ENCODE peak calls at places on chromosomes 1 and 21, in eight cellular contexts. N is heart right ventricle; R is body of pancreas; F is stomach; C is H9; Z is naive thymus-derived CD4-positive, alpha-beta T cell; E is IMR-90; K is left lung. A is an unnamed sample. For H3K27me3, the result is how much of the 10 kb centered on the place peaks cover.

GRCh38 chr1:235027076-235027861 is 101.4 kb downstream of the TOMM20 start:
- DNase-seq in N (no peak), R (no peak), F (peak), C (no peak), Z (no peak), E (no peak), K (no peak), A (no peak)

GRCh38 chr21:39153842-39154241 is 29.4 kb downstream of the PSMG1 start:
- DNase-seq in N (no peak), R (no peak), F (no peak), C (no peak), Z (no peak), E (no peak), K (no peak), A (no peak)

GRCh38 chr1:226549937-226550670 is 1.5 kb downstream of the STUM start:
- DNase-seq in N (peak), R (peak), F (peak), C (peak), Z (peak), E (no peak), K (no peak), A (peak)

GRCh38 chr21:38333290-38334272 is 76.8 kb downstream of the KCNJ15 start:
- DNase-seq in N (peak), R (no peak), F (no peak), C (no peak), Z (no peak), E (no peak), K (no peak), A (no peak)

GRCh38 chr1:234114648-234115307 is 210.3 kb downstream of the SLC35F3 start:
- DNase-seq in N (no peak), R (peak), F (no peak), C (no peak), Z (peak), E (peak), K (no peak), A (no peak)

GRCh38 chr1:239912471-239912870 is 179.2 kb upstream of the FMN2 start:
- DNase-seq in N (no peak), R (no peak), F (no peak), C (no peak), Z (no peak), E (peak), K (no peak), A (no peak)

GRCh38 chr1:183956559-183957188 is 80.9 kb downstream of the COLGALT2 start:
- DNase-seq in N (no peak), R (no peak), F (no peak), C (no peak), Z (peak), E (peak), K (no peak), A (no peak)

GRCh38 chr21:26595971-26596370 is 22.9 kb upstream of the CYYR1 start:
- DNase-seq in N (no peak), R (no peak), F (no peak), C (no peak), Z (no peak), E (no peak), K (no peak), A (no peak)

GRCh38 chr21:41640756-41641509 is 125.9 kb downstream of the RIPK4 start:
- DNase-seq in N (no peak), R (no peak), F (no peak), C (no peak), Z (no peak), E (peak), K (no peak), A (no peak)

GRCh38 chr1:8482844-8483436 is 165.0 kb downstream of the SLC45A1 start:
- DNase-seq in N (no peak), R (no peak), F (no peak), C (no peak), Z (no peak), E (peak), K (no peak), A (no peak)

GRCh38 chr1:206714331-206715058 is 29.8 kb downstream of the MAPKAPK2 start:
- DNase-seq in N (no peak), R (peak), F (no peak), C (no peak), Z (no peak), E (peak), K (no peak), A (peak)

GRCh38 chr21:44828362-44829056 is 10.6 kb upstream of the SUMO3 start:
- DNase-seq in N (no peak), R (no peak), F (no peak), C (no peak), Z (no peak), E (no peak), K (no peak), A (no peak)

GRCh38 chr1:100023482-100023881 is 53.7 kb downstream of the SLC35A3 start:
- DNase-seq in N (no peak), R (no peak), F (no peak), C (no peak), Z (no peak), E (no peak), K (no peak), A (no peak)

GRCh38 chr1:40763742-40764532 is 19.6 kb upstream of the KCNQ4 start:
- DNase-seq in N (no peak), R (no peak), F (no peak), C (no peak), Z (peak), E (no peak), K (no peak), A (no peak)

GRCh38 chr1:208010070-208010469 is 99.1 kb upstream of the CD34 start:
- DNase-seq in N (no peak), R (no peak), F (no peak), C (no peak), Z (no peak), E (no peak), K (no peak), A (no peak)

GRCh38 chr1:111417755-111418154 is 9.8 kb downstream of the OVGP1 start:
- DNase-seq in N (no peak), R (no peak), F (no peak), C (no peak), Z (no peak), E (peak), K (no peak), A (no peak)

GRCh38 chr1:3652538-3653285 is 396 bp downstream of the TP73 start:
- DNase-seq in N (no peak), R (no peak), F (no peak), C (peak), Z (peak), E (no peak), K (no peak), A (no peak)

GRCh38 chr1:108050134-108050533 is 85.2 kb upstream of the VAV3 start:
- DNase-seq in N (peak), R (no peak), F (no peak), C (no peak), Z (no peak), E (no peak), K (peak), A (peak)

GRCh38 chr1:152047607-152047953 is 10.8 kb upstream of the S100A11 start:
- DNase-seq in N (no peak), R (peak), F (peak), C (no peak), Z (no peak), E (peak), K (no peak), A (no peak)

GRCh38 chr1:246591958-246592357 is 25.7 kb downstream of the CNST start:
- DNase-seq in N (no peak), R (no peak), F (no peak), C (no peak), Z (no peak), E (no peak), K (no peak), A (no peak)

GRCh38 chr1:218374401-218374848 is 29.3 kb downstream of the TGFB2 start:
- DNase-seq in N (no peak), R (no peak), F (no peak), C (no peak), Z (no peak), E (peak), K (no peak), A (peak)

GRCh38 chr1:104132386-104132973 is 382.8 kb downstream of the AMY1C start:
- DNase-seq in N (no peak), R (no peak), F (no peak), C (peak), Z (no peak), E (peak), K (no peak), A (no peak)

GRCh38 chr1:1085171-1085841 is 11.2 kb upstream of the RNF223 start:
- DNase-seq in N (no peak), R (no peak), F (peak), C (no peak), Z (no peak), E (no peak), K (no peak), A (no peak)

DNA sequence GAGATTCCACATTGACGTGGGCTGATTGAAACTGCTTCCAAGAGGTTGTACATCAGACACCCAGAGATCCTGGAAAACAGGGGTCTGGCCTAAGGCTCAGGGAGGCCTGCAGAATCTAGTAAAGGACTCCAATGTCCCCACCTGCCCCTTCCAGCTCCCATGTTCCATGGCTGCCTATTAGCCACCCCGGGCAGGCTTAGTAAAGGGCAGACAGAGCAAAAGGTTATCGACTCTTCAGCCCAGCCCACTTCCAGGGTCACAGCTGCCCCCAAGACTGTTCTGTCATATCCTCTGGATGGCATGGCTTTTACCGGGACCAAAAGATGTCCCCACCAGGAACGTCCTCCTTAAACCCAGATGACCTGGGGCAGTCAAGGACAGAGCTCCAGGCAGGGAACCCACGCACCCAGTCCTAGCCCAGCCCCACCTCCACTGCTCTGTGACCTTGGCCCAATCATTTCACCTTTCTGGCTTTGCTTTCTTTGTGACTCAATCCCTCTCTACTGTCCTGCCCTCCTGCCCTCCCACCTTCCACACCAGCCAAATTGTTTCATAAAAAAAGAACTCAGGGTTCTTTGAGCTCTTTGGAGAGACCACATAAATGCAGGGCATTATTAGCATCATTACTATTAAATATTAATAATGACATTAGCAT is 4.8 kb upstream of the CNTN2 start:
- DNase-seq in N (no peak), R (no peak), F (no peak), C (no peak), Z (no peak), E (no peak), K (no peak), A (no peak)
- H3K27me3 ChIP-seq in N (under half), R (under half), F (under half), C (under half), Z (under half), E (under half), K (under half), A (under half)

GRCh38 chr1:33823830-33824229 is 40.0 kb upstream of the HMGB4 start:
- DNase-seq in N (no peak), R (no peak), F (no peak), C (no peak), Z (no peak), E (no peak), K (no peak), A (no peak)

GRCh38 chr1:33825506-33825905 is 38.4 kb upstream of the HMGB4 start:
- DNase-seq in N (no peak), R (no peak), F (no peak), C (no peak), Z (no peak), E (no peak), K (no peak), A (no peak)

GRCh38 chr1:33826311-33826710 is 37.6 kb upstream of the HMGB4 start:
- DNase-seq in N (no peak), R (no peak), F (no peak), C (no peak), Z (no peak), E (no peak), K (no peak), A (no peak)

GRCh38 chr1:33824321-33824720 is 39.6 kb upstream of the HMGB4 start:
- DNase-seq in N (no peak), R (no peak), F (no peak), C (no peak), Z (no peak), E (no peak), K (no peak), A (no peak)

GRCh38 chr1:33824971-33825370 is 38.9 kb upstream of the HMGB4 start:
- DNase-seq in N (no peak), R (no peak), F (no peak), C (no peak), Z (no peak), E (no peak), K (no peak), A (no peak)
- H3K27me3 ChIP-seq in N (under half), R (under half), F (under half), C (under half), Z (under half), E (under half), K (under half), A (under half)

GRCh38 chr1:175890958-175891357 is 147.6 kb upstream of the TNR start:
- DNase-seq in N (no peak), R (no peak), F (no peak), C (no peak), Z (no peak), E (no peak), K (no peak), A (no peak)
- H3K27me3 ChIP-seq in N (under half), R (under half), F (under half), C (under half), Z (under half), E (under half), K (under half), A (under half)

DNA sequence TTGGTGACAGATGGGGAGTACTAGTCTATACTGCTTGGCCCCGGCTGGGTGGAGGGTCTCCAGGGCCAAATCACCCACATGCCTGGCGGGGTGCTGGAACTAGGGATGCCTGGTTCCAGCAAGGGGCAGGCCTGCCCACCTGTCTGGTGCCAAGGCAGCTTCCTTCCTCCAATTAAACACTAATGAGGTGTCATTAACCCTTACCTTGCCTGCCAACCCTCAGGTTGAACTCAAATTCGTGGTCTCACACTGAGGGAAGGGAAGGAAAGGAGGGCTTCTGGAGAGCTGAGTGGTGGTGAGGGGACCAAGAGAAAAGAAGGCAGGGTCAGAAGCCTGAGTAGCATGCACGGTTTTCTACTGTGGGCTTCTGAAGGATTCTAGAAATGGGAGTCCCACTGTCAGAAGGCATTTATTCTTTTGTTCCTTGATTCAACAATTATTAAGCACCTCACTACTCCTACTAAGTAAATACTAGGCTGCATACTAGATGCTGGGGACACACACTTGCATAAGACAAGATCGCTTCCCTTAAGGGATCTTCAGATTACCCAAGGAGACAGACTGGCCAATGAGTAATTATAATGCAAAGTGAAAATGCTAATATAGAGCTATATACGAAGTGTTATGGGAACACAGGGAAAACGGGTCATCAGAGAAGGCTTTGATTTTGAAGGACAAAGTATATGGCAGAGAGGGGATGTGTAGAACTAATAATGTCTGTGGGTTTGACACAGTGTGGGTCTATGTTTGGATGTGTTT is 5.9 kb upstream of the EFNA3 start:
- DNase-seq in N (no peak), R (no peak), F (no peak), C (no peak), Z (no peak), E (no peak), K (no peak), A (no peak)
- H3K27me3 ChIP-seq in N (under half), R (under half), F (under half), C (under half), Z (under half), E (under half), K (under half), A (under half)

DNA sequence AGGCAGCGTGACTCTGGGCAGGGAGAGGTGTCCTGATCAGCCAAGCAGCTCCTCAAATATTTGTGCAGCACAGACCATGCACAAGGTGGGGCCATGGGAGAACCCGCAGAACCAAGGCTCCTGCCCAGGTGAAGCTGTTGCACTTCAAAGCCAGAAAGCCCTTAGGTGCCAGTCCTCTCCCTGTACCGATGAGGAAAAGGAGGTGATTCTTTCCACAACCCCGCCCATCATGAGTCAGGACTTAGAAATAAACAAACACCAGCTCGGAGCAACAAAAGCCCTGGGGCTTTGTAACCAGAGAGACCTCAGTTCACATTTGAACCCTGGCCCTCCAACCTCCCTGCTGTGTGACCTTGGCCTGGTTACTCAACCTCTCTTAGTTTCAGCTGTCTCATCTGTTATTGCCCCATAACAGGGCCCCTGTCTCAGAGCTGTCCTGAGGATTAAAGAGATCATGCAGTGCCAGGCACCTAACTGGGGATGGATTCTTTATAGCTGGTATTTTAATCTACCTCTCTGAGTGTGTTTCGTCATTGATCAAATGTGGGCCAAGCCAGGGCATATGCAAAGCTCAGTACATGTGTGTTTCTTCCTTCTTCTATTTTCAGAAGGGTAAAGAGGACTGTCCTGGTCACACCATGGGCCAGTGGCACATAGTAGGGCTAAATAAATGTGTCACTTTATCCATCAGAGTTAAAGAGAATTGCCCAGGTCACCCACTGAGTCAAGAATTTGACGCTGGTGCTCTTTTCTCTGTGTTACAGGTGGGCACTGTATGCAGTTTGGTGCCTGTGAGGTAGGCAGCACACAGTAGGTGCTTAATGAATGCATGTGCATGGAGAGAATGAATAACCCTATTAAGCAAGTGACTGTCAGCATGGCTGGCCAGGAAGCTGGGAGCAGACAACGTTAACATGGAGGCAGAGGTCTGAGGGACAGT is 1.4 kb downstream of the LDLRAD1 start:
- DNase-seq in N (no peak), R (peak), F (peak), C (no peak), Z (no peak), E (peak), K (peak), A (no peak)
- H3K27me3 ChIP-seq in N (under half), R (under half), F (under half), C (under half), Z (under half), E (half or more), K (under half), A (under half)

DNA sequence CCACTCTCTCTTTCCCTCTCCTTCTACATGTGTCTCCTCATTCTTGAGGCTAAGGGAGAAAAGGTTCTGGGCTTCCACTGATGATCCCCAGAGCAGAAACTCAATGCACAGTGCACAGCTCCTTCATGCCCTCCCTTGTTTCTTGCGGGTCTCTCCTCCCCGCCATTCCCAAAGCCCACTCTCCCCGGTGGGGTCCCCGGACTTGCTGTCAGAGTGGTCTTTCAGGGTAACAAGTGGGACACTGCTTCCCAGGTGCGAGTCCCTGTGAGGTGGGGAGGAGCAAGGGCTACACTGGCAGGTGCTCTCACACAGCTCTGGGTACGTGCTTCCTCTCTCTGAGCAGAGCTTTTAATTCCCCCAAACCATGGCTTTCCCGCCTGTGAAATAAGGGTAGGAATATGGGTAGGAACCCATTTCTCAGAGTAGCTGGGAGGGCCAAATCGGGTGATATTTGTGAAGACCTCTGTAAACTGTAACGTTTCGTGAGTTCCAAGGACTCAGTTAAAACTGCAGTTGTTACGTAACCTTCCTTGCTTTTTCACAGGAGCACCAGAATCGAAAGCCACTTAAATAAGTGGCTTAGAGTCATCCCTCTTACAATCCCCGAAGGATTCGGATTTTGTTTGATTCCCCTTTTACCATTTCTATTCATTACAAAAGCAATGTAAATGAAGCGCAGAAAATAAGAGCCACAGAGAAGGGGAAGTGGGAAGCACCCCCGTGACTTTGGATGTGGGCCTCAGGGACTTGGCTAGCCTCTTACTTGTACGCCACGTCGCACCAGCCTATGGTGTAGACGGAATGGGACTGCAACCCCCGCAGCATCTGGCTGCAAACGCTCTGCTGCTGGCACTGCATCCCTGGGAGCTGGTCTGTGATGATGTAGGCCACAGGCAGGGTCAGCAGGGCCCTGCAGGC is 6.2 kb downstream of the PGLYRP3 start:
- DNase-seq in N (no peak), R (no peak), F (no peak), C (no peak), Z (no peak), E (no peak), K (no peak), A (no peak)
- H3K27me3 ChIP-seq in N (under half), R (under half), F (under half), C (under half), Z (under half), E (under half), K (under half), A (under half)

GRCh38 chr1:180238675-180239074 is 8.6 kb downstream of the LHX4 start:
- DNase-seq in N (no peak), R (no peak), F (no peak), C (no peak), Z (no peak), E (no peak), K (no peak), A (no peak)
- H3K27me3 ChIP-seq in N (half or more), R (under half), F (under half), C (under half), Z (under half), E (half or more), K (half or more), A (half or more)

DNA sequence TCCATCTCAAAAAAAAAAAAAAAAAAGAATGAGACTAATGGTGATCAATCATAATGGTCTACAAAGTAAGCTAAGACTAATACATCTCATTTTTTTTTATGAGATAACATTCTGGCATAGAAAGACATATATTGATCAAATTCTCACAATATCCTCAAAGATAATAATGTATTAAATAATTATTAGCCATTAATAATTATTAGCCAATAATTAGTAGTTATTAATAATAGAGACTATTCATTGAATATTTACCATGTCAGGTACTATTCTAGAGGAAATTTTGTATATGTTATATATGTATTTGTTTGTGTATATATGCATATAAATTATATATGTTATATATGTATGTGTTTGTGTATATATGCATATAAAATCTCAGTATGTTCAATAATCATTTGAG is 137.7 kb upstream of the PTBP2 start:
- DNase-seq in N (no peak), R (no peak), F (no peak), C (no peak), Z (no peak), E (no peak), K (no peak), A (no peak)
- H3K27me3 ChIP-seq in N (under half), R (under half), F (under half), C (under half), Z (under half), E (under half), K (under half), A (under half)

A was measured in gastrocnemius medialis.